ENCODE peak calls at places on chromosomes 3 and 15, in ten cellular contexts. W, C, V, I, B, Y, L, D, E and P are unnamed samples.

GRCh38 chr3:9542182-9542581 is 11.4 kb downstream of the LHFPL4 start:
- DNase-seq in Y (no peak), B (no peak), L (no peak), W (no peak), V (no peak), E (no peak), D (no peak), I (no peak), C (no peak), P (no peak)

GRCh38 chr15:62482715-62483429 is 317.8 kb upstream of the C2CD4B start:
- DNase-seq in C (no peak), D (no peak), I (no peak), E (no peak), B (no peak), W (no peak), Y (no peak), L (peak; percentile 69), V (no peak), P (no peak)

GRCh38 chr15:47718474-47719440 is 1.5 kb downstream of the SEMA6D start:
- DNase-seq in V (no peak), W (peak; percentile 19), Y (peak; percentile 62), I (no peak), E (peak; percentile 61), L (no peak), B (peak; percentile 18), C (peak; percentile 15), D (no peak), P (no peak)

GRCh38 chr3:97389883-97390282 is 374.7 kb upstream of the ARL6 start:
- DNase-seq in W (no peak), L (no peak), E (no peak), C (no peak), I (no peak), V (no peak), D (no peak), B (no peak), Y (no peak), P (no peak)

GRCh38 chr3:60674870-60675269 is 576.4 kb downstream of the FHIT start:
- DNase-seq in I (no peak), L (no peak), D (no peak), W (no peak), B (no peak), E (no peak), Y (no peak), V (no peak), C (no peak), P (no peak)

GRCh38 chr15:101459579-101460300 is 29.8 kb downstream of the PCSK6 start:
- DNase-seq in I (no peak), E (peak; percentile 11), Y (no peak), W (no peak), C (no peak), B (no peak), V (no peak), L (no peak), D (no peak), P (no peak)

GRCh38 chr15:34011476-34011875 is 27.5 kb downstream of the AVEN start:
- DNase-seq in B (no peak), V (no peak), I (no peak), C (no peak), W (no peak), Y (no peak), D (no peak), L (peak; percentile 9), E (no peak), P (no peak)

GRCh38 chr3:4493931-4494806 is 1.0 kb downstream of the ITPR1 start:
- DNase-seq in C (no peak), D (peak; percentile 35), Y (no peak), I (no peak), E (peak; percentile 63), L (peak; percentile 55), B (peak; percentile 56), V (no peak), W (no peak), P (no peak)

GRCh38 chr15:90680371-90680935 is 36.7 kb upstream of the BLM start:
- DNase-seq in C (peak; percentile 58), I (peak; percentile 92), E (no peak), D (no peak), Y (no peak), V (peak; percentile 81), W (peak; percentile 48), L (no peak), B (peak; percentile 84), P (peak; percentile 96)

GRCh38 chr3:52108302-52109232 is 45.7 kb downstream of the POC1A start:
- DNase-seq in D (no peak), Y (no peak), I (no peak), V (no peak), C (peak; percentile 52), W (peak; percentile 50), B (peak; percentile 49), E (peak; percentile 37), L (no peak), P (no peak)

GRCh38 chr15:56242576-56243116 is 1.0 kb downstream of the RFX7 start:
- DNase-seq in Y (no peak), E (no peak), V (no peak), W (no peak), I (no peak), L (no peak), B (no peak), D (no peak), C (no peak), P (no peak)

DNA sequence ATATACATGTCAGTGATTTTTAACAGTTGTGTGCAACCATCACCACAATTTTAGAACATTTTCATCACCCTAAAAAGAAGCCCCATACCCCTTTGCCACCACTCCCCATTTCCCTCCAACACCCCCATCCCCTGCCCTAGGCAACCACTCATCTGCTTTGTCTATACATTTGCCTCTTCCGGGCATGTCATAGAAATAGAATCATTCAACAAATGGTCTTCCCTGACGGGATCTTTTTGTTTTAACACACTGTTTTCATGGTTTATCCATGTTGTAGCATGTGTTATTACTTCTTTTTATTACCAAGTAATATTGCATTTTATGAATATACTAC is 4.0 kb downstream of the VILL start:
- DNase-seq in E (no peak), B (no peak), D (no peak), C (no peak), I (no peak), L (no peak), Y (no peak), W (no peak), V (no peak), P (no peak)
- H3K4me3 ChIP-seq in E (peak overlapping the region; percentile 71), B (peak overlapping the region; percentile 64), D (peak overlapping the region; percentile 52), C (peak overlapping the region; percentile 54), I (peak overlapping the region; percentile 55), L (peak overlapping the region; percentile 72), Y (peak overlapping the region; percentile 58), W (peak overlapping the region; percentile 71), V (peak overlapping the region; percentile 67), P (peak overlapping the region; percentile 55)

DNA sequence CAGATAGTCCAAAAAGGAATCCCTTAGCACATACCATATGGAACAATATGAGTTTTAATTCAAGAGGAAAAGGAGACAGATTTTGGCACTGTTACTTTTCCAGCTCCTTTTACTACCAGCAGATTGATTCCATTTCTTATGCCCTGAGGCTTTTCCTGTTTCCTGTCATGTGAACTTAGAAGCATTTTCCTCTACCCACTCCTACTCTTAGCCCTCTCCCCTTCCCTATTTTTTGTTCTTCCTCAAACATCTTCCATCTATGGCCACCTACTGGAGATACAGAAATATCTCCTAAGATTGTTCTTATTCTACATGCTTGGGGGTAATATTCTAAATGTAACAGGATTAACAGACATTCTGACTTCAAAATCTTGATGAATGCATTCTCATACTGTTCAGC is 207.8 kb downstream of the CHST2 start:
- DNase-seq in B (no peak), Y (no peak), V (no peak), C (no peak), I (peak; percentile 72), D (no peak), W (no peak), E (no peak), L (peak; percentile 11), P (no peak)
- TF ChIP-seq CTCF in B (peak; percentile 25), Y (no peak), V (peak; percentile 17), C (no peak), I (peak; percentile 17), D (no peak), W (no peak), E (no peak), L (no peak), P (peak; percentile 22)

GRCh38 chr15:64090527-64090926 is 3.1 kb downstream of the CIAO2A start:
- DNase-seq in C (no peak), Y (no peak), I (no peak), D (no peak), E (no peak), V (no peak), W (no peak), B (no peak), L (peak; percentile 63), P (no peak)

GRCh38 chr15:64089553-64090280 is 3.9 kb downstream of the CIAO2A start:
- DNase-seq in D (no peak), I (no peak), V (no peak), C (no peak), Y (no peak), B (no peak), E (no peak), L (peak; percentile 31), W (no peak), P (no peak)

GRCh38 chr15:64093627-64094417 is at the start of gene CIAO2A:
- DNase-seq in V (peak; percentile 93), B (peak; percentile 99), L (peak; percentile 100), I (peak; percentile 99), Y (peak; percentile 95), C (peak; percentile 97), D (peak; percentile 95), E (peak; percentile 99), W (peak; percentile 94), P (peak; percentile 96)

GRCh38 chr15:64092864-64093626 is 593 bp downstream of the CIAO2A start:
- DNase-seq in C (peak; percentile 29), V (no peak), L (peak; percentile 77), I (no peak), Y (peak; percentile 63), E (peak; percentile 73), B (peak; percentile 53), D (no peak), W (peak; percentile 54), P (no peak)

DNA sequence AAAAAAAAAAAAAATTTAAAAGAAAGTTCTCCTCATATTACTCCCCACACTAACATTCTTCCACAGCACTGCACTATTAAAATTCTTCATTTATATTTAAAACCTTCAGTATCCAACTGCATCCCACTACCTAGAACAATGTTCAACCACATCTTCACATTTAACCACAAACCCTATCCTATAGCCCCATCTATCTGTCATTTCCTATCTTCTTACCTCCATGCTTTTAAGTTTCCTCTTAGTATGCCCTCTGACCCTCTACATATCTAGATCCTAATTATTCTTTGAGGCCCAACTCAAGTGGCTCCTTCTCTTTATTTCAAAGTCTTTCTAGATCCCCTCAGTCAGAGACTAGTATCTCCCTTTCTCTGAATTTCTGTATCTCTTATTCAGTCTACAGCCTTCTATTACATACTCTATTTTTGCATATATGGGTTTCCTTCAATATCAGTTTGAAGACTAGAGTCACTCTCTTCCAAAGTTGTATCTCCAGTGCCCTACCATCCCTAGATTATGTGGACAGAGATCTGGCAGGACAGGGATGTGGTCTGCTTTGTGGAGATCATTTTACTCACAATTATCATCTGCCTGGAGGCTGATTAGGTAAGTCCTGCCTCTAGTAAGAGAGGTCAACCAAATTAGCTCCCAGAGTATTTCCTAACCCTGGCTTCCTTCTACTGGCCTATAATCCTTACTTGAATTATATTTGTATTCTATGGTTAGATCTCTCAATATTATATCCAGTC is 1.4 kb downstream of the CIAO2A start:
- DNase-seq in C (no peak), Y (no peak), I (no peak), B (no peak), L (peak; percentile 28), V (no peak), E (no peak), W (no peak), D (no peak), P (no peak)
- H3K4me3 ChIP-seq in C (peak overlapping the region; percentile 91), Y (peak overlapping the region; percentile 69), I (peak overlapping the region; percentile 78), B (peak overlapping the region; percentile 86), L (peak overlapping the region; percentile 83), V (peak overlapping the region; percentile 17), E (no peak overlapping the region), W (peak overlapping the region; percentile 82), D (no peak overlapping the region), P (no peak overlapping the region)

GRCh38 chr3:48400824-48401433 is 28.9 kb downstream of the FBXW12 start:
- DNase-seq in D (peak; percentile 77), I (peak; percentile 21), B (peak; percentile 69), C (peak; percentile 70), L (peak; percentile 63), V (no peak), Y (peak; percentile 46), W (peak; percentile 28), E (peak; percentile 70), P (no peak)
- TF ChIP-seq CTCF in D (peak; percentile 87), I (peak; percentile 57), B (peak; percentile 73), C (peak; percentile 83), L (peak; percentile 48), V (peak; percentile 75), Y (peak; percentile 88), W (peak; percentile 72), E (peak; percentile 81), P (peak; percentile 77)